ENCODE peak calls at places on chromosomes 2 and 18, in eight cellular contexts. One of them, this sample, is unnamed.

GRCh38 chr2:23590227-23590869 is 205.4 kb downstream of the KLHL29 start:
- DNase-seq in A549: no peak
- DNase-seq in stomach: no peak
- DNase-seq in suprapubic skin: no peak
- DNase-seq in ovary: no peak
- DNase-seq in K562: no peak
- DNase-seq in transverse colon: no peak
- DNase-seq in H1: no peak
- DNase-seq in this sample: peak

GRCh38 chr2:128375454-128375853 is 56.8 kb upstream of the HS6ST1 start:
- DNase-seq in A549: no peak
- DNase-seq in stomach: peak
- DNase-seq in suprapubic skin: peak
- DNase-seq in ovary: no peak
- DNase-seq in K562: no peak
- DNase-seq in transverse colon: no peak
- DNase-seq in H1: no peak
- DNase-seq in this sample: no peak

GRCh38 chr18:56721031-56721430 is 69.9 kb downstream of the WDR7 start:
- DNase-seq in A549: no peak
- DNase-seq in stomach: no peak
- DNase-seq in suprapubic skin: no peak
- DNase-seq in ovary: no peak
- DNase-seq in K562: no peak
- DNase-seq in transverse colon: no peak
- DNase-seq in H1: no peak
- DNase-seq in this sample: no peak

GRCh38 chr2:70391988-70392387 is 90.1 kb upstream of the FAM136A start:
- DNase-seq in A549: no peak
- DNase-seq in stomach: no peak
- DNase-seq in suprapubic skin: no peak
- DNase-seq in ovary: no peak
- DNase-seq in K562: no peak
- DNase-seq in transverse colon: no peak
- DNase-seq in H1: no peak
- DNase-seq in this sample: no peak

GRCh38 chr2:193584522-193584938 is 1389.8 kb upstream of the TMEFF2 start:
- DNase-seq in A549: peak
- DNase-seq in stomach: no peak
- DNase-seq in suprapubic skin: no peak
- DNase-seq in ovary: no peak
- DNase-seq in K562: peak
- DNase-seq in transverse colon: no peak
- DNase-seq in H1: peak
- DNase-seq in this sample: no peak

GRCh38 chr2:79530443-79530842 is 17.6 kb downstream of the CTNNA2 start:
- DNase-seq in A549: peak
- DNase-seq in stomach: no peak
- DNase-seq in suprapubic skin: no peak
- DNase-seq in ovary: no peak
- DNase-seq in K562: no peak
- DNase-seq in transverse colon: no peak
- DNase-seq in H1: no peak
- DNase-seq in this sample: no peak

GRCh38 chr2:195308163-195308562 is 348.9 kb upstream of the SLC39A10 start:
- DNase-seq in A549: no peak
- DNase-seq in stomach: no peak
- DNase-seq in suprapubic skin: no peak
- DNase-seq in ovary: no peak
- DNase-seq in K562: no peak
- DNase-seq in transverse colon: no peak
- DNase-seq in H1: no peak
- DNase-seq in this sample: no peak

GRCh38 chr2:9722451-9722850 is 91.7 kb upstream of the YWHAQ start:
- DNase-seq in A549: no peak
- DNase-seq in stomach: no peak
- DNase-seq in suprapubic skin: no peak
- DNase-seq in ovary: no peak
- DNase-seq in K562: no peak
- DNase-seq in transverse colon: no peak
- DNase-seq in H1: no peak
- DNase-seq in this sample: no peak

DNA sequence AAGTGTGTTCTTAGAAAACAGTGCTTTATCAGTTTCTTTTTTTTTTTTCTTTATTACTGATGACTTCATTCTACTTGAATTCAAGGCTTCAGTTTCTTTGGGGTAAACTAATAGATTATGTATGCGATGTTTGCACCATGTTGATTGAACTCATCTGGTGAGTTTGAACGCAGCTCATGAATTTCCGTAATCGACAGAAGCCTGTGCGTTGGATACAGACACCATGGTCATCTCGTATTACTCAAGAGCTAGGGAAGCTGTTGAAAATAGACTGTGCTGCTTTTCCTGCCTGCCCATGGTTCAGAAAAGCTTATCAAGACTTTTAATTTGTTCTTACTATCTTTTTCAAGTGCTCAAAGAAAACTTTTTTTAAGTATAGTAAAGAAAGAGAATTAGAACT is 185.5 kb upstream of the NRP2 start:
- DNase-seq in A549: no peak
- DNase-seq in stomach: no peak
- DNase-seq in suprapubic skin: no peak
- DNase-seq in ovary: peak
- DNase-seq in K562: no peak
- DNase-seq in transverse colon: no peak
- DNase-seq in H1: no peak
- DNase-seq in this sample: no peak
- TF ChIP-seq POLR2A in A549: no peak
- TF ChIP-seq POLR2A in stomach: no peak
- TF ChIP-seq POLR2A in suprapubic skin: no peak
- TF ChIP-seq POLR2A in ovary: no peak
- TF ChIP-seq POLR2A in K562: no peak
- TF ChIP-seq POLR2A in transverse colon: no peak
- TF ChIP-seq POLR2A in H1: no peak
- TF ChIP-seq POLR2A in this sample: no peak

DNA sequence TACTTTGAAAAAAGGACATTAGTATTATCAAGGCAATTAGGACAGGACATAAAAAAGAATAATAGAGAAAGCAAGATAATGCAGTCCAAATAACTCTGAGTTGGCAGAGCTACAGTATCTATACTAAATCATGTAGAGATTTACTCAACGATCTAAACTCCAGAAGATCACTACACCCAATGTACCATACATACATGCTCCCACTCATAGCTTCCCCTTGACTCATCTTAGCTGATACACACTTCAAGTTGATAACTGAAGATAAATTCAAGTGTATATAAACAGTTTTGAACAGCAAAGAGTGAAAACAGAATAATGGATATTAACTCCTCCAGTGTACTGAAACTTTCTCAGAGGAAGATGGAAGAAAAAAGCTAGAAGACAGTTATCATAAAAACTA is 78.5 kb downstream of the SESTD1 start:
- DNase-seq in A549: no peak
- DNase-seq in stomach: no peak
- DNase-seq in suprapubic skin: no peak
- DNase-seq in ovary: no peak
- DNase-seq in K562: no peak
- DNase-seq in transverse colon: no peak
- DNase-seq in H1: no peak
- DNase-seq in this sample: no peak
- TF ChIP-seq EP300 in A549: no peak
- TF ChIP-seq EP300 in stomach: no peak
- TF ChIP-seq EP300 in suprapubic skin: no peak
- TF ChIP-seq EP300 in ovary: no peak
- TF ChIP-seq EP300 in K562: no peak
- TF ChIP-seq EP300 in transverse colon: no peak
- TF ChIP-seq EP300 in H1: no peak
- TF ChIP-seq EP300 in this sample: no peak

GRCh38 chr2:150484461-150484931 is 3.0 kb downstream of the RND3 start:
- DNase-seq in A549: no peak
- DNase-seq in stomach: no peak
- DNase-seq in suprapubic skin: no peak
- DNase-seq in ovary: no peak
- DNase-seq in K562: no peak
- DNase-seq in transverse colon: no peak
- DNase-seq in H1: no peak
- DNase-seq in this sample: peak

GRCh38 chr2:150485871-150486538 is 1.5 kb downstream of the RND3 start:
- DNase-seq in A549: peak
- DNase-seq in stomach: peak
- DNase-seq in suprapubic skin: peak
- DNase-seq in ovary: peak
- DNase-seq in K562: no peak
- DNase-seq in transverse colon: peak
- DNase-seq in H1: peak
- DNase-seq in this sample: peak

GRCh38 chr2:150484006-150484405 is 3.5 kb downstream of the RND3 start:
- DNase-seq in A549: no peak
- DNase-seq in stomach: no peak
- DNase-seq in suprapubic skin: no peak
- DNase-seq in ovary: no peak
- DNase-seq in K562: no peak
- DNase-seq in transverse colon: no peak
- DNase-seq in H1: no peak
- DNase-seq in this sample: no peak

GRCh38 chr2:150486539-150487484 is 655 bp downstream of the RND3 start:
- DNase-seq in A549: no peak
- DNase-seq in stomach: peak
- DNase-seq in suprapubic skin: peak
- DNase-seq in ovary: peak
- DNase-seq in K562: no peak
- DNase-seq in transverse colon: peak
- DNase-seq in H1: peak
- DNase-seq in this sample: peak

DNA sequence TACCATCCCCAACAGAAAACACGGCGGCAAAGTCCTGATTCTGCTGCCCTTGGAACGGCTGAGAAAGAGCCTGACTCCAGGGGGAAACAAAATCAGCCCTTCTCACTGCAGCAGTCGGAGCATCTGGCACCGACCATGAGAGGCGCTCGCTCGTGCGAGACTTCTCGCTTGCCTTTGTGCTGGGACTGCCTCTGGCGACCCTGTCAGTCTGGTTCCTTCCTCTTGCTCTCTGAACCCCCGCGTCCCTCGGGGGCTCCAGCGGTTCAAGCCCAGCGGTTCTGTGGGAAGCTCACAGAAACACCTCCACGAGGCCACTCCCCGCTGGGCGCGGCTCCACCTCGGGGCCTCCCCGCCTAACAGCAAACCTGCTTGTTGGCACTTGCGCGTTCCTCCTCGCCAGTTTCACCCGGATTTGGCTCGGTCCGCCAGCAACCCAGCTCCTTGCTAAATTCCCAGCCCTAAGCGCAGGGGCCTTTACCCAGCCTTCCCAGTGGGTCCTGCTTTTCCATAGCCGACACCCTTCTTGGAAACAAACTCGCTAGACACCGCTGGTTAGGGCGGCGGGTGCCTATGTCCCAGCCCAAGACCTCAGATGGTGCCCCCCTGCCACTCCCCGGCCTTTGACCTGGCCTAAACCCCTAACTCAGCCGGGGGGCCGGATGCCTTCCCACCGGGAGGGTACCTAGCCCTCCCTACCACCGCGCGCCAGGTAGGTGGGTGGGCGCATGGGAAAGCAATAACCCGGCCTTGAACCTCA is 2.2 kb downstream of the RND3 start:
- DNase-seq in A549: peak
- DNase-seq in stomach: peak
- DNase-seq in suprapubic skin: peak
- DNase-seq in ovary: peak
- DNase-seq in K562: no peak
- DNase-seq in transverse colon: peak
- DNase-seq in H1: peak
- DNase-seq in this sample: peak
- TF ChIP-seq POLR2A in A549: peak
- TF ChIP-seq POLR2A in stomach: no peak
- TF ChIP-seq POLR2A in suprapubic skin: no peak
- TF ChIP-seq POLR2A in ovary: no peak
- TF ChIP-seq POLR2A in K562: no peak
- TF ChIP-seq POLR2A in transverse colon: peak
- TF ChIP-seq POLR2A in H1: peak
- TF ChIP-seq POLR2A in this sample: peak

DNA sequence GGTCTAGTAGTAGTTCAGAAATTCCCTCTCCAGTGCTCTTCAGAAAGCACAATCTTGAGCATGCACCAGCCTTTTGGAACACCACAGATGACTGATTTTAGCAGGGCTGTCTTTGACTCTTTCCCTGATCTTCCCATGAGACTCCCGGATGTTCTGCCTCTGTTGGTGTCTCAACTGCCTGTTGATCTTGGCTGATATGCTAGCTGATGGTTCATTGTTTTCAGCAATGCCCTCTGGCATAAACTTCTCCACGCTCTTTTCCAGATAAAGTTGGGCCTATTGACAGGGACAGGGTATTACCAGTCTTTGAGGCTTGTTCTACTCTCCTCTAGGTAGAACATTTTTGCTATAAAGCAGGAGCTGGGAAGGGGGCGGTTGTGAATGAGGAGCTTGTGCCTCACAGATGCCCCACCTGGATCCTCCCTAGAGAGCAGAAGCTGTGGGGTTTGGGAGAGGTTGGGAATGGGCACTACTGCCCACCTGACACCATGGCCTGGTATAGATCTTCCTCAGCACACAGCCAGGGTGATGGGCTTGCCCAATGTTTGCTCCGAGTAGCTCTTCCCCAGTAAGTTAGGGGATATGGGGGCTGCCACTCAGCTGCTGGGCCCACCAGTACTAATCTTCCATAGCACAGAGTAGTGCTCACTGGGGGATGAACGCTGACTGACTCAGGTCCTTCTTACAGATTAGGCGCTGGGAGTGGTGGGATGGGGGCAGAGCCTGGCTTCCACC is 111.3 kb downstream of the PTGR3 start:
- DNase-seq in A549: no peak
- DNase-seq in stomach: peak
- DNase-seq in suprapubic skin: no peak
- DNase-seq in ovary: no peak
- DNase-seq in K562: no peak
- DNase-seq in transverse colon: no peak
- DNase-seq in H1: peak
- DNase-seq in this sample: no peak
- TF ChIP-seq EP300 in A549: no peak
- TF ChIP-seq EP300 in stomach: no peak
- TF ChIP-seq EP300 in suprapubic skin: no peak
- TF ChIP-seq EP300 in ovary: no peak
- TF ChIP-seq EP300 in K562: no peak
- TF ChIP-seq EP300 in transverse colon: no peak
- TF ChIP-seq EP300 in H1: no peak
- TF ChIP-seq EP300 in this sample: no peak

DNA sequence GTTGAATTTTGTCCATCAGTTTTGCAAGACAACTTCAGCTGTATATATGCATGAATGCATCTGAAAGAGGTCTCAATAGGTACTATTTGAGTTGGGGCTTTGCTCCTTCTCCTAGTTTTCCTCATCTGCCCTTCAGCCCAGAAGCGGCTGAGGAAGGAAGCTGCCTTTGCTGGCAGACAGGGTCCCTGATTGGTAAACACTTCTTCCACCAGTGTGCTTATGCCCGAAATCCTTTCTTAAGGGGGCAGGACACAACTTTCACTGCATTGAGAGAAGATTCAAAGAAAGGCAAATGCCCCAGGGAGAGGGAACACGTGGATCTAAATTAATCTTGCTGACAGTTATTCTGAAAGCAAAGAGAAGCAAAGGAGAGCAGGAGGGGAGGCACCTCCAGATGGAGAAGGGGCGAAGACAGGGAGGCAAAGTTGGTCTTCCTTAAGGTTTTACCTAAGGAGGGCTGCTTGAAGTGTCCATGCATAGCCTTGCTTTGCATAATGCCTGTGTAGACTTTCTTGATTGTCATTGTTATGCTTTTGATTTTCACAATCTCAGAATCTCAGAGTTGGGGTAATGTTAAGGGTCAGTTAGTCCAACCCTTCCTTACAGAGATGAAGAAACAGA is 92.2 kb upstream of the EFEMP1 start:
- DNase-seq in A549: no peak
- DNase-seq in stomach: no peak
- DNase-seq in suprapubic skin: no peak
- DNase-seq in ovary: no peak
- DNase-seq in K562: no peak
- DNase-seq in transverse colon: no peak
- DNase-seq in H1: no peak
- DNase-seq in this sample: no peak
- TF ChIP-seq POLR2A in A549: no peak
- TF ChIP-seq POLR2A in stomach: no peak
- TF ChIP-seq POLR2A in suprapubic skin: no peak
- TF ChIP-seq POLR2A in ovary: no peak
- TF ChIP-seq POLR2A in K562: no peak
- TF ChIP-seq POLR2A in transverse colon: no peak
- TF ChIP-seq POLR2A in H1: no peak
- TF ChIP-seq POLR2A in this sample: no peak